ENCODE peak calls at places on chromosomes 7 and 10, in four cellular contexts. One of them, this sample, is unnamed. For H3K36me3, the result is how much of the 10 kb centered on the place peaks cover.

GRCh38 chr7:126755381-126755780 is 497.4 kb downstream of the GRM8 start:
- DNase-seq in HepG2: no peak
- DNase-seq in IMR-90: no peak
- DNase-seq in mesendoderm: no peak
- DNase-seq in this sample: no peak

GRCh38 chr10:33897255-33897893 is 562.9 kb upstream of the NRP1 start:
- DNase-seq in HepG2: no peak
- DNase-seq in IMR-90: peak
- DNase-seq in mesendoderm: peak
- DNase-seq in this sample: no peak

GRCh38 chr10:101655581-101655980 is 39.4 kb downstream of the FBXW4 start:
- DNase-seq in HepG2: no peak
- DNase-seq in IMR-90: peak
- DNase-seq in mesendoderm: no peak
- DNase-seq in this sample: no peak

GRCh38 chr10:418894-419293 is 270.6 kb downstream of the DIP2C start:
- DNase-seq in HepG2: no peak
- DNase-seq in IMR-90: no peak
- DNase-seq in mesendoderm: no peak
- DNase-seq in this sample: no peak

GRCh38 chr10:78757542-78757941 is 311.2 kb upstream of the ZMIZ1 start:
- DNase-seq in HepG2: no peak
- DNase-seq in IMR-90: peak
- DNase-seq in mesendoderm: peak
- DNase-seq in this sample: no peak

GRCh38 chr7:37349979-37350590 is 98.6 kb downstream of the ELMO1 start:
- DNase-seq in HepG2: no peak
- DNase-seq in IMR-90: no peak
- DNase-seq in mesendoderm: no peak
- DNase-seq in this sample: no peak

GRCh38 chr10:120034236-120034635 is 141.7 kb downstream of the SEC23IP start:
- DNase-seq in HepG2: no peak
- DNase-seq in IMR-90: no peak
- DNase-seq in mesendoderm: peak
- DNase-seq in this sample: no peak

GRCh38 chr10:30781571-30782542 is 152.3 kb upstream of the LYZL2 start:
- DNase-seq in HepG2: no peak
- DNase-seq in IMR-90: no peak
- DNase-seq in mesendoderm: no peak
- DNase-seq in this sample: no peak

GRCh38 chr10:128064615-128065580 is 61.3 kb downstream of the MKI67 start:
- DNase-seq in HepG2: no peak
- DNase-seq in IMR-90: peak
- DNase-seq in mesendoderm: no peak
- DNase-seq in this sample: no peak

GRCh38 chr7:130393799-130394411 is 13.6 kb downstream of the CPA1 start:
- DNase-seq in HepG2: no peak
- DNase-seq in IMR-90: no peak
- DNase-seq in mesendoderm: no peak
- DNase-seq in this sample: no peak

GRCh38 chr7:22356855-22357310 is at the start of gene RAPGEF5:
- DNase-seq in HepG2: no peak
- DNase-seq in IMR-90: no peak
- DNase-seq in mesendoderm: peak
- DNase-seq in this sample: no peak

GRCh38 chr7:15007507-15007906 is 105.0 kb upstream of the DGKB start:
- DNase-seq in HepG2: peak
- DNase-seq in IMR-90: no peak
- DNase-seq in mesendoderm: peak
- DNase-seq in this sample: peak

GRCh38 chr7:42159150-42159549 is 77.9 kb downstream of the GLI3 start:
- DNase-seq in HepG2: no peak
- DNase-seq in IMR-90: peak
- DNase-seq in mesendoderm: no peak
- DNase-seq in this sample: no peak

GRCh38 chr10:62885656-62886461 is 69.7 kb upstream of the EGR2 start:
- DNase-seq in HepG2: peak
- DNase-seq in IMR-90: peak
- DNase-seq in mesendoderm: no peak
- DNase-seq in this sample: no peak

GRCh38 chr7:79719216-79719615 is 265.7 kb upstream of the MAGI2 start:
- DNase-seq in HepG2: no peak
- DNase-seq in IMR-90: no peak
- DNase-seq in mesendoderm: no peak
- DNase-seq in this sample: no peak

GRCh38 chr10:77715081-77715480 is 77.5 kb upstream of the KCNMA1 start:
- DNase-seq in HepG2: peak
- DNase-seq in IMR-90: no peak
- DNase-seq in mesendoderm: peak
- DNase-seq in this sample: no peak

GRCh38 chr7:140275069-140275961 is 98.5 kb upstream of the KDM7A start:
- DNase-seq in HepG2: no peak
- DNase-seq in IMR-90: no peak
- DNase-seq in mesendoderm: peak
- DNase-seq in this sample: no peak

GRCh38 chr7:74625446-74625845 is 32.1 kb upstream of the GTF2I start:
- DNase-seq in HepG2: peak
- DNase-seq in IMR-90: peak
- DNase-seq in mesendoderm: no peak
- DNase-seq in this sample: no peak

GRCh38 chr7:72785166-72785955 is 42.6 kb downstream of the TYW1B start:
- DNase-seq in HepG2: no peak
- DNase-seq in IMR-90: peak
- DNase-seq in mesendoderm: peak
- DNase-seq in this sample: no peak

GRCh38 chr10:118753331-118753730 is 1.4 kb downstream of the CACUL1 start:
- DNase-seq in HepG2: no peak
- DNase-seq in IMR-90: peak
- DNase-seq in mesendoderm: no peak
- DNase-seq in this sample: no peak

GRCh38 chr7:92133737-92134270 is 473 bp downstream of the CYP51A1 start:
- DNase-seq in HepG2: peak
- DNase-seq in IMR-90: peak
- DNase-seq in mesendoderm: peak
- DNase-seq in this sample: peak

GRCh38 chr7:137539111-137539715 is 195.7 kb upstream of the PTN start:
- DNase-seq in HepG2: no peak
- DNase-seq in IMR-90: peak
- DNase-seq in mesendoderm: no peak
- DNase-seq in this sample: no peak

GRCh38 chr7:9149499-9150082 is 716.2 kb downstream of the NXPH1 start:
- DNase-seq in HepG2: no peak
- DNase-seq in IMR-90: no peak
- DNase-seq in mesendoderm: no peak
- DNase-seq in this sample: no peak

GRCh38 chr7:142813262-142813661 is 41.6 kb upstream of the EPHB6 start:
- DNase-seq in HepG2: peak
- DNase-seq in IMR-90: peak
- DNase-seq in mesendoderm: peak
- DNase-seq in this sample: peak

GRCh38 chr10:31774291-31774900 is 154.2 kb downstream of the ARHGAP12 start:
- DNase-seq in HepG2: no peak
- DNase-seq in IMR-90: peak
- DNase-seq in mesendoderm: peak
- DNase-seq in this sample: no peak

GRCh38 chr7:35430547-35431153 is 176.8 kb upstream of the TBX20 start:
- DNase-seq in HepG2: peak
- DNase-seq in IMR-90: no peak
- DNase-seq in mesendoderm: peak
- DNase-seq in this sample: peak

GRCh38 chr7:18068745-18069144 is 41.1 kb upstream of the PRPS1L1 start:
- DNase-seq in HepG2: no peak
- DNase-seq in IMR-90: no peak
- DNase-seq in mesendoderm: no peak
- DNase-seq in this sample: no peak

GRCh38 chr10:75406158-75407065 is 4.8 kb upstream of the ZNF503 start:
- DNase-seq in HepG2: no peak
- DNase-seq in IMR-90: no peak
- DNase-seq in mesendoderm: peak
- DNase-seq in this sample: no peak

GRCh38 chr7:102897211-102897621 is 15.6 kb upstream of the LRRC17 start:
- DNase-seq in HepG2: no peak
- DNase-seq in IMR-90: no peak
- DNase-seq in mesendoderm: no peak
- DNase-seq in this sample: no peak

GRCh38 chr10:55766212-55766611 is 594.8 kb downstream of the ZWINT start:
- DNase-seq in HepG2: no peak
- DNase-seq in IMR-90: no peak
- DNase-seq in mesendoderm: no peak
- DNase-seq in this sample: no peak

GRCh38 chr10:9992656-9993055 is 1025.0 kb upstream of the CELF2 start:
- DNase-seq in HepG2: no peak
- DNase-seq in IMR-90: no peak
- DNase-seq in mesendoderm: peak
- DNase-seq in this sample: no peak

GRCh38 chr7:74084722-74085578 is 1.3 kb downstream of the LIMK1 start:
- DNase-seq in HepG2: no peak
- DNase-seq in IMR-90: no peak
- DNase-seq in mesendoderm: no peak
- DNase-seq in this sample: no peak

GRCh38 chr10:3069876-3070275 is 2.5 kb downstream of the PFKP start:
- DNase-seq in HepG2: no peak
- DNase-seq in IMR-90: no peak
- DNase-seq in mesendoderm: no peak
- DNase-seq in this sample: no peak
- H3K9ac ChIP-seq in HepG2: no peak
- H3K9ac ChIP-seq in IMR-90: peak
- H3K9ac ChIP-seq in mesendoderm: no peak
- H3K9ac ChIP-seq in this sample: no peak

DNA sequence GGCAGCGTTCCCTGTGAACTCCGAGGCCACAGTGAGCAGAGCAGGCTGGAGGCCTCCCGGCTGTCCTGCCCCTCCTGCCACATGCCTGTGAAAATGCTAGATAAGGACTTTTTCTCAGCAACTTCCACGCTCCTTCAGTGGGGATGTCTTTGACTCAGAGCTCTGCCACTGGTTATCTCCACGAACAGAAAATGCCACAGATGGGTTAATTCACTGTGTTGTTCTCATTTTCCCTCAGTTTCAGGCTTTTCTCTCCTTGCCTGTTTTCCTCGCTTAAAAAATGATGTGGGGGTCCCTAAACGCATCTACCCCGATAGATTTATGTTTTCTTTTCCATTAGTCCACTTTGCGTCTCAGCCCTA is 51.3 kb downstream of the IKZF1 start:
- DNase-seq in HepG2: no peak
- DNase-seq in IMR-90: no peak
- DNase-seq in mesendoderm: peak
- DNase-seq in this sample: no peak
- H3K36me3 ChIP-seq in HepG2: under half
- H3K36me3 ChIP-seq in IMR-90: under half
- H3K36me3 ChIP-seq in mesendoderm: under half
- H3K36me3 ChIP-seq in this sample: under half

GRCh38 chr7:83836028-83836427 is 187.1 kb upstream of the SEMA3E start:
- DNase-seq in HepG2: no peak
- DNase-seq in IMR-90: no peak
- DNase-seq in mesendoderm: no peak
- DNase-seq in this sample: no peak
- H3K9ac ChIP-seq in HepG2: no peak
- H3K9ac ChIP-seq in IMR-90: no peak
- H3K9ac ChIP-seq in mesendoderm: no peak
- H3K9ac ChIP-seq in this sample: no peak

GRCh38 chr10:97761331-97761865 is 10.4 kb downstream of the SFRP5 start:
- DNase-seq in HepG2: no peak
- DNase-seq in IMR-90: no peak
- DNase-seq in mesendoderm: no peak
- DNase-seq in this sample: no peak

GRCh38 chr10:97760461-97761257 is 11.1 kb downstream of the SFRP5 start:
- DNase-seq in HepG2: no peak
- DNase-seq in IMR-90: no peak
- DNase-seq in mesendoderm: no peak
- DNase-seq in this sample: no peak

GRCh38 chr10:97759981-97760345 is 11.8 kb downstream of the SFRP5 start:
- DNase-seq in HepG2: no peak
- DNase-seq in IMR-90: no peak
- DNase-seq in mesendoderm: no peak
- DNase-seq in this sample: no peak

GRCh38 chr10:97757471-97757870 is 14.3 kb downstream of the SFRP5 start:
- DNase-seq in HepG2: no peak
- DNase-seq in IMR-90: no peak
- DNase-seq in mesendoderm: no peak
- DNase-seq in this sample: no peak

GRCh38 chr10:97759157-97759980 is 12.4 kb downstream of the SFRP5 start:
- DNase-seq in HepG2: peak
- DNase-seq in IMR-90: peak
- DNase-seq in mesendoderm: peak
- DNase-seq in this sample: peak
- H3K36me3 ChIP-seq in HepG2: under half
- H3K36me3 ChIP-seq in IMR-90: under half
- H3K36me3 ChIP-seq in mesendoderm: under half
- H3K36me3 ChIP-seq in this sample: half or more

GRCh38 chr7:3916146-3916545 is 615.1 kb downstream of the SDK1 start:
- DNase-seq in HepG2: peak
- DNase-seq in IMR-90: peak
- DNase-seq in mesendoderm: no peak
- DNase-seq in this sample: peak
- H3K9ac ChIP-seq in HepG2: no peak
- H3K9ac ChIP-seq in IMR-90: no peak
- H3K9ac ChIP-seq in mesendoderm: no peak
- H3K9ac ChIP-seq in this sample: no peak

GRCh38 chr10:5889624-5890518 is at the start of the genes ANKRD16 and FBH1:
- DNase-seq in HepG2: peak
- DNase-seq in IMR-90: peak
- DNase-seq in mesendoderm: peak
- DNase-seq in this sample: peak
- H3K36me3 ChIP-seq in HepG2: under half
- H3K36me3 ChIP-seq in IMR-90: under half
- H3K36me3 ChIP-seq in mesendoderm: under half
- H3K36me3 ChIP-seq in this sample: half or more

DNA sequence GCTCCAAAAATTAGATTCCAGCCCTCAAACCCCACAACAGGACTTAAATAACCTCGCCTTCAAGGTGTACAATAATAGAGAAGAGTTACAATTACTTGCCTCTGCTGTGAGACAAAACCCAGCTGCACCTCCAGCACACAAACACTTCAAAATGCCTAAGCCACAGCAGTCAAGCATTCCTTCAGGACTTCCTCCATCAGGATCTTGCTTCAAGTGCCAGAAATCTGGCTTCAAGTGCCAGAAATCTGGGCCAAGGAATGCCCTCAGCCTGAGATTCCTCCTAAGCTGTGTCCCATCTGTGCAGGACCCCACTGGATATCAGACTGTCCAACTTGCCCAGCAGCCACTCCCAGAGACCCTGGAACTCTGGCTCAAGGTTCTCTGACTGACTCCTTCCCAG is 1088.3 kb downstream of the SORCS3 start:
- DNase-seq in HepG2: no peak
- DNase-seq in IMR-90: no peak
- DNase-seq in mesendoderm: no peak
- DNase-seq in this sample: no peak
- H3K9ac ChIP-seq in HepG2: no peak
- H3K9ac ChIP-seq in IMR-90: no peak
- H3K9ac ChIP-seq in mesendoderm: no peak
- H3K9ac ChIP-seq in this sample: no peak

This sample was measured in NT2/D1.